ENCODE peak calls at places on chromosomes 3 and 15, in four cellular contexts. Y, K, N and Z are unnamed samples.

GRCh38 chr15:60423540-60423939 is 25.8 kb upstream of the ANXA2 start:
- DNase-seq in Y (no peak), N (no peak), K (no peak), Z (no peak)

GRCh38 chr15:98063311-98063710 is 102.8 kb downstream of the ARRDC4 start:
- DNase-seq in Y (no peak), K (no peak), N (no peak), Z (no peak)

GRCh38 chr15:95668201-95668600 is 662.3 kb upstream of the NR2F2 start:
- DNase-seq in K (no peak), Y (no peak), N (no peak), Z (no peak)

GRCh38 chr3:45176912-45177311 is 30.7 kb upstream of the CDCP1 start:
- DNase-seq in Y (no peak), K (no peak), N (peak; percentile 31), Z (no peak)

GRCh38 chr15:82679626-82680199 is 30.0 kb downstream of the AP3B2 start:
- DNase-seq in K (no peak), Y (no peak), N (no peak), Z (no peak)

GRCh38 chr3:14448063-14448462 is 45.7 kb downstream of the SLC6A6 start:
- DNase-seq in K (no peak), N (no peak), Y (no peak), Z (no peak)

GRCh38 chr15:27844018-27844666 is 255.0 kb downstream of the OCA2 start:
- DNase-seq in K (no peak), Y (no peak), N (no peak), Z (no peak)

GRCh38 chr3:136787226-136787793 is 31.6 kb upstream of the SLC35G2 start:
- DNase-seq in K (peak; percentile 26), N (peak; percentile 51), Y (no peak), Z (no peak)

GRCh38 chr3:11201246-11202024 is 47.1 kb downstream of the HRH1 start:
- DNase-seq in Y (no peak), K (peak; percentile 26), N (no peak), Z (no peak)

GRCh38 chr15:68888419-68888818 is 41.9 kb upstream of the SPESP1 start:
- DNase-seq in N (no peak), K (no peak), Y (no peak), Z (no peak)

GRCh38 chr15:72037321-72037720 is 80.6 kb downstream of the MYO9A start:
- DNase-seq in Y (no peak), N (no peak), K (no peak), Z (no peak)

GRCh38 chr3:8470801-8471200 is 30.8 kb upstream of the LMCD1 start:
- DNase-seq in Y (peak; percentile 25), N (no peak), K (no peak), Z (no peak)

GRCh38 chr15:89103481-89104171 is 15.4 kb downstream of the ABHD2 start:
- DNase-seq in K (peak; percentile 33), Y (no peak), N (peak; percentile 23), Z (no peak)

GRCh38 chr3:190585771-190586630 is 72.1 kb downstream of the IL1RAP start:
- DNase-seq in N (no peak), K (peak; percentile 40), Y (no peak), Z (no peak)

GRCh38 chr15:60374628-60375081 is 23.1 kb downstream of the ANXA2 start:
- DNase-seq in Y (no peak), N (peak; percentile 51), K (peak; percentile 84), Z (peak; percentile 64)

DNA sequence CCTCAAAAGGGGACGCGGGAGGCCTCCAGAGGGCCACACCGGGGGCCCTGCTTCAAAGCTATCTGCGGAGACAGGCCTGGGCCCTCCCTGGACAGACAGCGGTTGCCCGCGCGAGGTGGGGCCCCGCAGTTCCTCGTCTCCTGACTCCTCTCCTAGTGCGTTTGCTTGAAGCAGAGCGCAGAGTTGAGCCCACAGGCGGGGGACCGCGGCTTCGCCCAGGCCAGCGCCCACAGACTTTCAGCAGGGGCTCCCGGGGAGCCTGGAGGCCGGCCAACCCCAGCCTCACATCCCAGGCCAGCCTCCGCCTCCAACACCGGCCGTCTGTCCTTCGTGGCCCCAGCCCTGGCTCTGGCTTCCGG is 540 bp upstream of the ADAMTS7 start:
- DNase-seq in N (no peak), Y (peak; percentile 65), K (peak; percentile 24), Z (no peak)
- H3K4me3 ChIP-seq in N (no peak overlapping the region), Y (no peak overlapping the region), K (peak overlapping the region; percentile 20), Z (peak overlapping the region; percentile 74)

GRCh38 chr3:167120828-167121227 is 259.3 kb downstream of the ZBBX start:
- DNase-seq in Y (no peak), N (no peak), K (no peak), Z (no peak)
- H3K4me1 ChIP-seq in Y (no peaks in the 10 kb centered on the region), N (no peaks in the 10 kb centered on the region), K (no peaks in the 10 kb centered on the region), Z (no peaks in the 10 kb centered on the region)

GRCh38 chr3:124779751-124780191 is 49.5 kb downstream of the UMPS start:
- DNase-seq in K (no peak), Y (peak; percentile 72), N (no peak), Z (peak; percentile 53)

GRCh38 chr3:124780356-124780755 is 50.1 kb downstream of the UMPS start:
- DNase-seq in K (no peak), N (peak; percentile 28), Y (no peak), Z (peak; percentile 58)

GRCh38 chr3:124779116-124779515 is 48.9 kb downstream of the UMPS start:
- DNase-seq in N (no peak), K (no peak), Y (no peak), Z (no peak)

GRCh38 chr3:124781706-124782376 is 51.6 kb downstream of the UMPS start:
- DNase-seq in N (no peak), K (no peak), Y (no peak), Z (no peak)

GRCh38 chr3:124780767-124781485 is 50.7 kb downstream of the UMPS start:
- DNase-seq in K (peak; percentile 68), Y (no peak), N (peak; percentile 37), Z (peak; percentile 67)
- H3K4me3 ChIP-seq in K (no peak overlapping the region), Y (no peak overlapping the region), N (no peak overlapping the region), Z (no peak overlapping the region)

GRCh38 chr3:177934001-177934891 is 602.0 kb upstream of the KCNMB2 start:
- DNase-seq in N (no peak), Y (peak; percentile 19), K (peak; percentile 30), Z (no peak)

GRCh38 chr3:177932346-177932745 is 603.9 kb upstream of the KCNMB2 start:
- DNase-seq in Y (no peak), N (no peak), K (no peak), Z (no peak)

GRCh38 chr3:177935008-177935407 is 601.2 kb upstream of the KCNMB2 start:
- DNase-seq in N (no peak), K (peak; percentile 23), Y (no peak), Z (no peak)

GRCh38 chr3:177931346-177931745 is 604.9 kb upstream of the KCNMB2 start:
- DNase-seq in K (no peak), N (no peak), Y (no peak), Z (no peak)

DNA sequence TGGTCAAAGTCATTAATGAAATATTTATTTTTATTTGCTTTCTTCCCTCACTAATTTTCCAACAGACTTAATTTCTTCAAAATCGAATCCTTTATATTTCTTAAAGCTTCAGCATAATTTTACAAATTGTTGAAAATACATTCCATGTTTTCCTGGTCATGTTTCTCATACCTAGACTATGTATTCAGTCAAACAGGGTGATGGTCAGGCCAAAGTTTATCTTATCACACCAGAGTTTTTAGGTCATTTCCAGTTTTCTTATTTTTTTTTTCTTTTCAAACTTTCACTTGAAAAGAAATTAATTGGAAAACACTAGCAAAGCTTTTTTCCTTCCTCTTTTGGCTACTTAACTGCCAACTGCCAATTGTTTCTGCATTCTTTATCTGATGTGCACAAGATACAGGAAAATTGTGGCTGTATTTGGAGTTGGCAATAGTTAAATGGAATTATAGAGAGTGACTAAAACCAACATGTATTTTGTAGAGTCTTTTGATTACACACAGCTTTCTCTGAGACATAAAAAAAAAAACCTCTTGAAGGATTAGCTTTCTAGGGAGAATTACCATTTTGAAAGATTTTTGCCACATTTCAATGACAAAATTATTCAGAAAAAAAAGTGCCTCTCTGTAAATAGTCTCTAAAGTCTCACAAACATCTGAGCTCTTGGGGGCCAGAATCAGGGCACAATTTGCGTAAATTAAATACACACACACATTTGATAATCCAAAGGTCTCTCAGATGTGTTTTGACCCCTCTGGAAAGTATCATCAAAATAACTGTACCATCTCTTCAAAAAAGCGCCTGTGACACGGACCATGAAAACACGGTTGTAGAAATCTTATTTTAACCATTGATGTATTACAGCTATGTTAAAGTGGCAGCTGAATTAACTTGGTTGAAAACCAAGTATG is 603.2 kb upstream of the KCNMB2 start:
- DNase-seq in Y (no peak), K (no peak), N (no peak), Z (no peak)
- H3K4me1 ChIP-seq in Y (no peaks in the 10 kb centered on the region), K (peaks cover 50% of the 10 kb centered on the region), N (peaks cover 4% of the 10 kb centered on the region), Z (no peaks in the 10 kb centered on the region)

DNA sequence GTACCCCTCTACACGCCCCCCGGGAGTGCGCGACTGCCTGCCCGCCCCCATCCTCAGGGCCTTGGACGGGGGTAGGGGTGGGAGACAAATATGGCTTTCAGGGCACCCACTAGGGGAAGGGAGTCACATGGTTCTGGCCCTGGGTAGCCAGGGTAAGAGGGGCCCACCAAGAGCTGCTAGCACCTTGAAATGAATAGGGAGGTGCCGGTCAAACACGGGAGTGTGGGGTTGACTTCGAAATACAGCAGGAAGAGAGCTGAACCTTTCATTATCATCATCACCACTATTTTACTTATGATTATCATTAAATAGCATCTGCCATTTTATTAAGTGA is 489.1 kb downstream of the MAGI1 start:
- DNase-seq in Y (no peak), N (no peak), K (no peak), Z (no peak)
- H3K4me3 ChIP-seq in Y (no peak overlapping the region), N (no peak overlapping the region), K (no peak overlapping the region), Z (peak overlapping the region; percentile 46)